ENCODE peak calls at places on chromosomes 6 and 20, in nine cellular contexts. M is fibroblast of the aortic adventitia, Y is neural crest cell, B is PC-3, G is AG09319, R is choroid plexus epithelial cell, J is uterus, H is right lobe of liver, F is mucosa of descending colon. C is an unnamed sample.

GRCh38 chr6:143135797-143136561 is 75.3 kb downstream of the AIG1 start:
- DNase-seq in R (no peak), G (no peak), M (no peak), H (no peak), J (no peak), Y (no peak), B (no peak), F (no peak), C (no peak)

GRCh38 chr6:108799791-108800190 is 48.4 kb upstream of the ARMC2 start:
- DNase-seq in H (no peak), F (no peak), G (no peak), Y (no peak), R (no peak), M (no peak), B (no peak), J (no peak), C (no peak)

GRCh38 chr20:59603727-59604608 is at the start of gene PHACTR3:
- DNase-seq in B (no peak), M (no peak), F (no peak), J (no peak), H (no peak), G (no peak), Y (peak), R (no peak), C (no peak)

GRCh38 chr20:33761698-33762250 is 30.0 kb downstream of the ZNF341 start:
- DNase-seq in Y (no peak), M (no peak), H (no peak), J (no peak), R (no peak), B (no peak), G (no peak), F (no peak), C (no peak)

GRCh38 chr6:14217728-14218637 is 100.4 kb downstream of the CD83 start:
- DNase-seq in F (peak), H (no peak), Y (no peak), B (no peak), R (no peak), J (no peak), M (no peak), G (no peak), C (no peak)

GRCh38 chr20:8385247-8385646 is 253.2 kb downstream of the PLCB1 start:
- DNase-seq in B (no peak), G (no peak), M (peak), Y (no peak), J (no peak), H (no peak), F (peak), R (peak), C (no peak)

GRCh38 chr20:46111028-46111835 is 6.9 kb upstream of the CD40 start:
- DNase-seq in Y (no peak), G (no peak), B (no peak), R (no peak), F (peak), H (no peak), J (no peak), M (peak), C (no peak)

GRCh38 chr20:59318803-59319202 is 18.4 kb downstream of the EDN3 start:
- DNase-seq in M (no peak), Y (no peak), F (no peak), H (no peak), R (no peak), J (no peak), G (no peak), B (no peak), C (no peak)

GRCh38 chr6:148854086-148854485 is 107.3 kb downstream of the UST start:
- DNase-seq in Y (no peak), F (no peak), J (no peak), R (no peak), M (peak), B (no peak), G (no peak), H (no peak), C (no peak)

GRCh38 chr6:100622907-100623692 is 158.4 kb upstream of the SIM1 start:
- DNase-seq in H (no peak), B (no peak), Y (no peak), R (peak), F (no peak), G (no peak), J (no peak), M (peak), C (no peak)

GRCh38 chr6:158782432-158783166 is 36.6 kb downstream of the EZR start:
- DNase-seq in Y (no peak), B (no peak), R (no peak), F (no peak), G (no peak), J (no peak), M (no peak), H (no peak), C (no peak)

GRCh38 chr6:89724981-89725380 is 86.4 kb upstream of the LYRM2 start:
- DNase-seq in Y (no peak), B (no peak), M (no peak), J (no peak), F (no peak), G (no peak), H (no peak), R (no peak), C (no peak)

GRCh38 chr6:33207569-33208088 is 671 bp upstream of the RING1 start:
- DNase-seq in H (peak), F (peak), Y (peak), M (peak), R (peak), B (peak), J (peak), G (no peak), C (peak)

GRCh38 chr6:56019973-56020372 is 144.6 kb upstream of the BMP5 start:
- DNase-seq in R (peak), H (no peak), J (no peak), Y (no peak), B (no peak), G (no peak), M (no peak), F (no peak), C (no peak)

GRCh38 chr6:3710403-3710802 is 41.1 kb downstream of the PXDC1 start:
- DNase-seq in B (no peak), F (no peak), H (no peak), Y (no peak), R (no peak), J (no peak), M (no peak), G (no peak), C (no peak)

GRCh38 chr6:82786251-82786650 is 279.4 kb downstream of the UBE3D start:
- DNase-seq in B (no peak), G (no peak), Y (no peak), F (no peak), R (no peak), M (no peak), H (no peak), J (no peak), C (no peak)

GRCh38 chr6:111668410-111668809 is 62.7 kb upstream of the TRAF3IP2 start:
- DNase-seq in H (no peak), Y (no peak), B (no peak), G (no peak), M (no peak), F (no peak), R (no peak), J (no peak), C (no peak)
- TF ChIP-seq CTCF in H (no peak), Y (peak), B (no peak), G (peak), M (peak), F (no peak), R (peak), J (peak), C (peak)

DNA sequence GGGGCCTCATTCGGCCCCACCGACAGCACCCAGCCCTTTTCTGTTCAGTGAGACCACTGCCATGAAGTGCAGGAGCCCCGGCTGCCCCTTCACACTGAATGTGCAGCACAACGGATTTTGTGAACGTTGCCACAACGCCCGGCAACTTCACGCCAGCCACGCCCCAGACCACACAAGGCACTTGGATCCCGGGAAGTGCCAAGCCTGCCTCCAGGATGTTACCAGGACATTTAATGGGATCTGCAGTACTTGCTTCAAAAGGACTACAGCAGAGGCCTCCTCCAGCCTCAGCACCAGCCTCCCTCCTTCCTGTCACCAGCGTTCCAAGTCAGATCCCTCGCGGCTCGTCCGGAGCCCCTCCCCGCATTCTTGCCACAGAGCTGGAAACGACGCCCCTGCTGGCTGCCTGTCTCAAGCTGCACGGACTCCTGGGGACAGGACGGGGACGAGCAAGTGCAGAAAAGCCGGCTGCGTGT is 11.8 kb downstream of the TNFAIP3 start:
- DNase-seq in M (no peak), F (no peak), J (no peak), H (no peak), R (no peak), Y (peak), G (no peak), B (no peak), C (no peak)
- TF ChIP-seq CTCF in M (peak), F (no peak), J (no peak), H (no peak), R (peak), Y (peak), G (peak), B (no peak), C (no peak)

GRCh38 chr6:54048782-54049181 is 62.5 kb upstream of the MLIP start:
- DNase-seq in Y (no peak), M (no peak), R (no peak), F (no peak), H (no peak), G (no peak), J (no peak), B (no peak), C (no peak)
- TF ChIP-seq CTCF in Y (no peak), M (no peak), R (no peak), F (no peak), H (no peak), G (no peak), J (no peak), B (no peak), C (no peak)

GRCh38 chr20:43404880-43405279 is 52.8 kb upstream of the SRSF6 start:
- DNase-seq in H (no peak), J (no peak), G (no peak), F (no peak), Y (no peak), B (peak), R (no peak), M (peak), C (no peak)
- TF ChIP-seq CTCF in H (peak), J (no peak), G (peak), F (no peak), Y (no peak), B (peak), R (peak), M (peak), C (no peak)

GRCh38 chr6:135411849-135412248 is 85.7 kb downstream of the AHI1 start:
- DNase-seq in M (no peak), H (no peak), F (no peak), B (no peak), G (no peak), R (no peak), J (no peak), Y (no peak), C (no peak)

GRCh38 chr6:135410856-135411255 is 86.7 kb downstream of the AHI1 start:
- DNase-seq in H (no peak), Y (no peak), R (no peak), F (no peak), G (no peak), J (no peak), B (no peak), M (no peak), C (no peak)

GRCh38 chr6:135411339-135411738 is 86.2 kb downstream of the AHI1 start:
- DNase-seq in B (peak), G (no peak), H (no peak), M (no peak), F (peak), R (peak), Y (no peak), J (no peak), C (no peak)
- TF ChIP-seq CTCF in B (peak), G (peak), H (no peak), M (peak), F (no peak), R (peak), Y (peak), J (no peak), C (peak)

GRCh38 chr6:12603711-12604049 is 112.9 kb upstream of the PHACTR1 start:
- DNase-seq in F (no peak), B (no peak), M (no peak), R (no peak), Y (no peak), H (no peak), G (no peak), J (no peak), C (no peak)
- TF ChIP-seq CTCF in F (no peak), B (peak), M (no peak), R (no peak), Y (peak), H (no peak), G (no peak), J (no peak), C (no peak)

GRCh38 chr20:56200456-56200855 is 48.1 kb upstream of the MC3R start:
- DNase-seq in R (peak), M (no peak), G (no peak), H (no peak), B (peak), J (no peak), F (no peak), Y (no peak), C (no peak)
- TF ChIP-seq CTCF in R (peak), M (no peak), G (no peak), H (no peak), B (peak), J (no peak), F (no peak), Y (peak), C (peak)

GRCh38 chr20:44717986-44718385 is 2.8 kb downstream of the CCN5 start:
- DNase-seq in H (no peak), F (no peak), R (no peak), B (no peak), M (no peak), Y (no peak), G (no peak), J (no peak), C (no peak)
- TF ChIP-seq CTCF in H (no peak), F (no peak), R (peak), B (peak), M (peak), Y (peak), G (peak), J (no peak), C (peak)

C was measured in mesothelial cell of epicardium.